ENCODE peak calls at places on chromosomes 6 and 20, in seven cellular contexts. V is heart left ventricle, Y is brain microvascular endothelial cell, T is prostate gland, Z is K562, M is heart right ventricle, A is osteoblast. B is an unnamed sample.
A peak's percentile ranks its signal among the peaks of the same experiment; 100 is the strongest.

GRCh38 chr20:12575352-12576095 is 433.2 kb upstream of the SPTLC3 start:
- DNase-seq in V (peak; percentile 56), Y (no peak), T (peak; percentile 33), Z (no peak), M (peak; percentile 84), A (no peak), B (no peak)

GRCh38 chr20:1934578-1935573 is 39.7 kb downstream of the SIRPA start:
- DNase-seq in V (no peak), Y (peak; percentile 66), T (no peak), Z (no peak), M (peak; percentile 34), A (peak; percentile 98), B (no peak)

GRCh38 chr20:3380228-3381070 is 27.0 kb downstream of the DNAAF9 start:
- DNase-seq in V (no peak), Y (no peak), T (no peak), Z (no peak), M (no peak), A (peak; percentile 23), B (no peak)

GRCh38 chr20:60512436-60512835 is 554.2 kb downstream of the CDH26 start:
- DNase-seq in V (no peak), Y (peak; percentile 13), T (no peak), Z (no peak), M (no peak), A (no peak), B (no peak)

GRCh38 chr20:4297141-4297826 is 281.9 kb upstream of the RNF24 start:
- DNase-seq in V (no peak), Y (peak; percentile 6), T (no peak), Z (no peak), M (peak; percentile 60), A (no peak), B (no peak)

GRCh38 chr6:49551126-49551865 is 828 bp downstream of the C6orf141 start:
- DNase-seq in V (no peak), Y (no peak), T (no peak), Z (no peak), M (no peak), A (no peak), B (no peak)

GRCh38 chr20:18056174-18057105 is 1.3 kb downstream of the OVOL2 start:
- DNase-seq in V (no peak), Y (no peak), T (no peak), Z (no peak), M (no peak), A (no peak), B (no peak)

GRCh38 chr20:46350986-46351267 is 42.6 kb upstream of the CDH22 start:
- DNase-seq in V (no peak), Y (no peak), T (no peak), Z (no peak), M (no peak), A (no peak), B (no peak)

GRCh38 chr6:30707281-30707850 is 9.7 kb downstream of the MDC1 start:
- DNase-seq in V (no peak), Y (no peak), T (no peak), Z (no peak), M (no peak), A (no peak), B (no peak)

GRCh38 chr6:14431375-14432330 is 314.1 kb downstream of the CD83 start:
- DNase-seq in V (no peak), Y (no peak), T (no peak), Z (no peak), M (peak; percentile 44), A (no peak), B (no peak)

GRCh38 chr20:38757145-38757800 is 9.0 kb downstream of the ACTR5 start:
- DNase-seq in V (no peak), Y (peak; percentile 43), T (no peak), Z (no peak), M (no peak), A (peak; percentile 3), B (no peak)

GRCh38 chr6:157265630-157266029 is 57.7 kb downstream of the TMEM242 start:
- DNase-seq in V (no peak), Y (no peak), T (no peak), Z (no peak), M (no peak), A (peak; percentile 45), B (no peak)

GRCh38 chr20:61331542-61331941 is 79.5 kb downstream of the CDH4 start:
- DNase-seq in V (no peak), Y (no peak), T (no peak), Z (no peak), M (no peak), A (peak; percentile 34), B (no peak)

GRCh38 chr20:37411408-37412306 is 65.7 kb downstream of the SRC start:
- DNase-seq in V (no peak), Y (no peak), T (no peak), Z (no peak), M (no peak), A (peak; percentile 86), B (no peak)

GRCh38 chr20:23082846-23083552 is 3.1 kb downstream of the CD93 start:
- DNase-seq in V (no peak), Y (no peak), T (peak; percentile 30), Z (no peak), M (peak; percentile 75), A (no peak), B (no peak)

GRCh38 chr6:52284131-52284459 is 447 bp downstream of the MCM3 start:
- DNase-seq in V (no peak), Y (no peak), T (peak; percentile 21), Z (peak; percentile 22), M (peak; percentile 29), A (peak; percentile 77), B (no peak)

GRCh38 chr6:165705941-165706340 is 42.9 kb upstream of the PDE10A start:
- DNase-seq in V (no peak), Y (no peak), T (no peak), Z (no peak), M (no peak), A (no peak), B (no peak)

GRCh38 chr6:165701564-165702354 is 38.7 kb upstream of the PDE10A start:
- DNase-seq in V (no peak), Y (no peak), T (no peak), Z (no peak), M (no peak), A (no peak), B (peak; percentile 88)

GRCh38 chr6:165702669-165703068 is 39.6 kb upstream of the PDE10A start:
- DNase-seq in V (no peak), Y (peak; percentile 33), T (no peak), Z (no peak), M (no peak), A (no peak), B (no peak)

GRCh38 chr6:165707067-165707853 is 44.2 kb upstream of the PDE10A start:
- DNase-seq in V (no peak), Y (no peak), T (no peak), Z (no peak), M (no peak), A (no peak), B (no peak)

GRCh38 chr6:165704001-165704748 is 41.1 kb upstream of the PDE10A start:
- DNase-seq in V (no peak), Y (peak; percentile 77), T (peak; percentile 19), Z (no peak), M (no peak), A (no peak), B (no peak)
- TF ChIP-seq CTCF in V (no peak), Y (no peak), T (no peak), Z (no peak), M (no peak), A (no peak), B (no peak)

DNA sequence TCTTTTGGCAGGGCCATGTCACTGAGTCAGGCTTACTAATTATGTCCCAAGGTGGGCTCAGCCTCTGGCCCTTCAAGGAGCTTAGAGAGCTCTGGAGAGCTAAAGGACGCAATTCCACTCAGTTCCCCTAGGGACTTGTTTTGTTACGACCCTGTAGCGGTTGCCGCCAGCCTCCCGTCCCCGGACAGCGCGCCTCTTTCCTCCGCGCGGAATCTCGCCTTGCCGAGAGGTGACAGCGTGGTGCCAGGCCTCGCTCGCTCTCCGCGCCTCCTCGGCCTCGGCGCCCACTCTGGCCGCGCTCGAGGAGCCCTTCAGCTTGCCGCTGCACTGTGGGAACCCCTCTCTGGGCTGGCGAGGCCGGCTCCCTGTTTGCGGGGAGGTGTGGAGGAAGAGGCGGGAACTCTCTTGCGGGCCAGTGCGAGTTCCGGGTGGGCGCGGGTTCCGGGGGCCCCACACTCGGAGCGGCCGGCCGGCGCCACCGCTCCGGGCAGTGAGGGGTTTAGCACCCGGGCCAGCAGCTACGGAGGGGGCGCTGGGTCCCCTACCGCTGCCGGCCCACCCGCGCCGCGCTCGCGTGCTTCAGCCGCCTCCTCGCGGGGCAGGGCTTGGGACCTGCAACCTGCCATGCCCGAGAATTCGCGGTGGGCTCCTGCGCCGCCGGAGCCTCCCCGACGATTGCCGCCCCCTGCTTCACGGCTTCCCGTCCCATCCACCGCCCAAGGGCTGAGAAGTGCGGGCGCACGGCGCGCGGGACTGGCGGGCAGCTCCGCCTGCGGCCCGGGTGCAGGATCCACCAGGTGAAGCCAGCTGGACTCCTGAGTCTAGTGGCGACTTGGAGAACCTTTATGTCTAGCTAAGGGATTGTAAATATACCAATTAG is 9.9 kb upstream of the ZNF311 start:
- DNase-seq in V (no peak), Y (no peak), T (no peak), Z (no peak), M (no peak), A (peak; percentile 18), B (no peak)
- H3K4me3 ChIP-seq in V (peak overlapping the region; percentile 4), Y (peak overlapping the region; percentile 55), T (no peak overlapping the region), Z (no peak overlapping the region), M (no peak overlapping the region), A (peak overlapping the region; percentile 28), B (peak overlapping the region; percentile 37)

GRCh38 chr6:1394591-1395463 is 5.5 kb downstream of the FOXF2 start:
- DNase-seq in V (peak; percentile 24), Y (no peak), T (no peak), Z (no peak), M (no peak), A (no peak), B (no peak)

GRCh38 chr6:1395941-1396908 is 6.8 kb downstream of the FOXF2 start:
- DNase-seq in V (peak; percentile 13), Y (no peak), T (no peak), Z (no peak), M (no peak), A (peak; percentile 75), B (no peak)

GRCh38 chr6:1396952-1397868 is 7.8 kb downstream of the FOXF2 start:
- DNase-seq in V (peak; percentile 72), Y (peak; percentile 69), T (peak; percentile 66), Z (peak; percentile 87), M (peak; percentile 45), A (peak; percentile 97), B (peak; percentile 4)

GRCh38 chr6:1393641-1394283 is 4.4 kb downstream of the FOXF2 start:
- DNase-seq in V (peak; percentile 57), Y (no peak), T (no peak), Z (no peak), M (no peak), A (no peak), B (no peak)

GRCh38 chr6:1395496-1395895 is 6.1 kb downstream of the FOXF2 start:
- DNase-seq in V (peak; percentile 7), Y (no peak), T (no peak), Z (no peak), M (no peak), A (no peak), B (no peak)
- H3K27me3 ChIP-seq in V (peaks cover 93% of the 10 kb centered on the region), Y (peaks cover 41% of the 10 kb centered on the region), T (peaks cover 23% of the 10 kb centered on the region), Z (peaks cover 68% of the 10 kb centered on the region), M (peaks cover 96% of the 10 kb centered on the region), A (peaks cover 3% of the 10 kb centered on the region), B (peaks cover 87% of the 10 kb centered on the region)

DNA sequence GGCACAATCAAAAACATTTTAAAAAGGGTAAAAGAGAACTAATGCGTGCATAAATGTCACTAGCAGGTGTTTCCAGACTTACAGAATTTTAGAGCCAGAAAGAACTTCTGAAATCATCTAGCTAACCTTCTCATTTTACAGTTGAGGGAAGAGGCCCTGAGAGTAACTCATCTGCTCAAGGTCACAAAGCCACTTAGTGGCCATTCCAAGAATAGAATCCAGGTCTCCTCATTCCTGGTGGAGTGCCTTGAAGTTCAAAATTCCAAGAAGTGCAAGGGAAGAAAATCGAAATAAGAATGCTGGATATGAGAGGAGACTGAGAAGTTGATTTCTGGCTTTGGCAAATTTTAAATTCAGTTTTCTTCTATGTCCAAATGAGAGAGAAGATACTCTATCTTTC is 3.2 kb upstream of the KIAA0408 start:
- DNase-seq in V (no peak), Y (no peak), T (no peak), Z (no peak), M (no peak), A (no peak), B (no peak)
- TF ChIP-seq CTCF in V (no peak), Y (peak; percentile 35), T (no peak), Z (no peak), M (no peak), A (peak; percentile 6), B (no peak)

B was measured in kidney epithelial cell.